ENCODE peak calls at places on chromosome 16, in eight cellular contexts. A is cardiac septum, S is amygdala, U is aorta, W is occipital lobe, P is HEK293T, Y is cardiac muscle cell, B is T-cell. Q is an unnamed sample.

GRCh38 chr16:59510008-59510424 is 775.9 kb upstream of the GOT2 start:
- DNase-seq in W (peak), Y (no peak), B (no peak), P (no peak), U (no peak), A (no peak), S (peak), Q (no peak)

GRCh38 chr16:87581867-87582220 is 20.5 kb upstream of the JPH3 start:
- DNase-seq in P (peak), W (no peak), S (no peak), Y (peak), U (peak), B (no peak), A (peak), Q (peak)

GRCh38 chr16:85987750-85988078 is 88.8 kb downstream of the IRF8 start:
- DNase-seq in A (no peak), Y (no peak), B (no peak), P (no peak), W (no peak), U (peak), S (no peak), Q (no peak)

GRCh38 chr16:74123826-74124225 is 172.8 kb upstream of the PSMD7 start:
- DNase-seq in P (no peak), W (no peak), B (no peak), S (no peak), A (no peak), U (no peak), Y (no peak), Q (peak)

GRCh38 chr16:82011199-82011641 is at the start of gene SDR42E1:
- DNase-seq in U (no peak), P (no peak), B (peak), A (no peak), S (no peak), Y (no peak), W (no peak), Q (peak)

GRCh38 chr16:67199011-67199807 is at the start of gene ELMO3:
- DNase-seq in U (no peak), Y (no peak), S (no peak), A (no peak), W (no peak), P (no peak), B (no peak), Q (peak)

GRCh38 chr16:88773812-88774291 is 11.2 kb downstream of the PIEZO1 start:
- DNase-seq in U (peak), A (no peak), W (no peak), P (no peak), B (no peak), S (no peak), Y (peak), Q (peak)

GRCh38 chr16:8905795-8906591 is 23.8 kb downstream of the LITAFD start:
- DNase-seq in U (no peak), S (no peak), Y (no peak), W (no peak), A (no peak), B (no peak), P (no peak), Q (no peak)

GRCh38 chr16:84718-85452 is 6.9 kb downstream of the MPG start:
- DNase-seq in B (no peak), S (no peak), W (peak), U (peak), P (no peak), A (peak), Y (peak), Q (peak)

GRCh38 chr16:2023098-2023925 is 3.4 kb upstream of the NHERF2 start:
- DNase-seq in B (peak), P (peak), A (peak), W (peak), S (peak), U (peak), Y (peak), Q (peak)

GRCh38 chr16:782766-783403 is 5.3 kb downstream of the RPUSD1 start:
- DNase-seq in A (no peak), B (no peak), P (no peak), S (no peak), U (no peak), W (no peak), Y (no peak), Q (peak)

GRCh38 chr16:79776243-79776884 is 175.8 kb upstream of the MAF start:
- DNase-seq in Y (peak), W (no peak), U (no peak), B (no peak), P (no peak), A (no peak), S (no peak), Q (peak)

GRCh38 chr16:72856797-72857196 is 191.1 kb downstream of the ZFHX3 start:
- DNase-seq in P (peak), B (no peak), A (no peak), S (no peak), U (no peak), W (no peak), Y (peak), Q (peak)

GRCh38 chr16:86773339-86773715 is 195.0 kb downstream of the FOXL1 start:
- DNase-seq in W (no peak), S (no peak), Y (no peak), B (no peak), A (peak), U (peak), P (no peak), Q (no peak)

GRCh38 chr16:52958951-52959350 is 93.7 kb downstream of the CHD9NB start:
- DNase-seq in A (no peak), B (no peak), U (no peak), S (no peak), P (no peak), W (no peak), Y (no peak), Q (no peak)

GRCh38 chr16:27436921-27437650 is 35.1 kb downstream of the IL21R start:
- DNase-seq in W (no peak), U (peak), S (no peak), A (peak), Y (no peak), B (no peak), P (no peak), Q (no peak)

GRCh38 chr16:75576384-75576811 is 10.2 kb downstream of the GABARAPL2 start:
- DNase-seq in A (no peak), P (no peak), U (no peak), W (no peak), B (no peak), S (no peak), Y (no peak), Q (no peak)

GRCh38 chr16:66188786-66189725 is 177.4 kb upstream of the CDH5 start:
- DNase-seq in Y (peak), W (peak), P (no peak), U (no peak), B (no peak), A (no peak), S (peak), Q (no peak)

GRCh38 chr16:53465606-53466290 is 31.5 kb downstream of the RBL2 start:
- DNase-seq in B (no peak), W (no peak), P (no peak), U (no peak), A (no peak), Y (peak), S (no peak), Q (peak)